ENCODE peak calls at places on chromosomes 5 and 9, in eight cellular contexts. B, Q, S, H, K, M, N and R are unnamed samples.

GRCh38 chr5:96933764-96934163 is 2.1 kb upstream of the LNPEP start:
- DNase-seq in B (no peak), Q (no peak), S (no peak), H (no peak), K (no peak), M (no peak), N (no peak), R (no peak)

GRCh38 chr9:126974604-126975003 is 60.0 kb downstream of the RALGPS1 start:
- DNase-seq in B (no peak), Q (no peak), S (no peak), H (no peak), K (no peak), M (no peak), N (no peak), R (no peak)

GRCh38 chr5:61330879-61331406 is 1.1 kb upstream of the ZSWIM6 start:
- DNase-seq in B (peak), Q (peak), S (no peak), H (peak), K (peak), M (peak), N (peak), R (peak)

GRCh38 chr9:34374905-34375552 is 1.7 kb downstream of the MYORG start:
- DNase-seq in B (peak), Q (no peak), S (no peak), H (peak), K (no peak), M (no peak), N (no peak), R (no peak)

GRCh38 chr5:175887463-175887862 is 16.1 kb downstream of the CPLX2 start:
- DNase-seq in B (no peak), Q (no peak), S (no peak), H (no peak), K (no peak), M (peak), N (no peak), R (no peak)

GRCh38 chr5:73619606-73620334 is 6.2 kb upstream of the ARHGEF28 start:
- DNase-seq in B (no peak), Q (no peak), S (no peak), H (no peak), K (no peak), M (no peak), N (no peak), R (no peak)

GRCh38 chr9:125241863-125242739 is 958 bp upstream of the HSPA5 start:
- DNase-seq in B (no peak), Q (no peak), S (no peak), H (no peak), K (peak), M (peak), N (no peak), R (peak)

GRCh38 chr9:87441251-87441650 is 56.4 kb upstream of the DAPK1 start:
- DNase-seq in B (no peak), Q (no peak), S (no peak), H (no peak), K (no peak), M (no peak), N (peak), R (no peak)

GRCh38 chr9:80792721-80793120 is 896.6 kb downstream of the TLE1 start:
- DNase-seq in B (no peak), Q (no peak), S (no peak), H (no peak), K (no peak), M (no peak), N (no peak), R (no peak)

GRCh38 chr5:127959152-127959764 is 124.3 kb upstream of the SLC12A2 start:
- DNase-seq in B (no peak), Q (peak), S (peak), H (no peak), K (peak), M (peak), N (peak), R (peak)

GRCh38 chr9:137493163-137494103 is 34.3 kb upstream of the NSMF start:
- DNase-seq in B (no peak), Q (no peak), S (no peak), H (no peak), K (no peak), M (no peak), N (no peak), R (peak)

GRCh38 chr5:136036991-136037705 is 8.4 kb downstream of the TGFBI start:
- DNase-seq in B (no peak), Q (no peak), S (peak), H (no peak), K (peak), M (no peak), N (peak), R (no peak)

GRCh38 chr9:95459867-95460626 is 56.7 kb downstream of the PTCH1 start:
- DNase-seq in B (no peak), Q (no peak), S (peak), H (no peak), K (no peak), M (no peak), N (peak), R (no peak)

GRCh38 chr5:2135833-2136232 is 253.1 kb upstream of the IRX4 start:
- DNase-seq in B (no peak), Q (no peak), S (no peak), H (no peak), K (no peak), M (no peak), N (no peak), R (no peak)

GRCh38 chr5:109921735-109922395 is 232.1 kb downstream of the MAN2A1 start:
- DNase-seq in B (no peak), Q (no peak), S (no peak), H (no peak), K (peak), M (no peak), N (no peak), R (no peak)

GRCh38 chr9:126070071-126070470 is 256.6 kb upstream of the MVB12B start:
- DNase-seq in B (no peak), Q (no peak), S (no peak), H (no peak), K (no peak), M (no peak), N (no peak), R (no peak)

GRCh38 chr5:111392181-111392580 is 120.2 kb downstream of the STARD4 start:
- DNase-seq in B (no peak), Q (no peak), S (no peak), H (no peak), K (no peak), M (no peak), N (no peak), R (no peak)

GRCh38 chr5:38650540-38651275 is 94.3 kb upstream of the LIFR start:
- DNase-seq in B (no peak), Q (no peak), S (peak), H (no peak), K (no peak), M (no peak), N (peak), R (no peak)

GRCh38 chr9:106532616-106533015 is 330.4 kb upstream of the ZNF462 start:
- DNase-seq in B (peak), Q (no peak), S (no peak), H (no peak), K (no peak), M (no peak), N (no peak), R (no peak)

GRCh38 chr9:87198716-87199115 is 251.4 kb upstream of the GAS1 start:
- DNase-seq in B (no peak), Q (no peak), S (no peak), H (no peak), K (no peak), M (no peak), N (peak), R (no peak)

GRCh38 chr5:40277161-40277906 is 402.4 kb upstream of the PTGER4 start:
- DNase-seq in B (no peak), Q (no peak), S (no peak), H (no peak), K (no peak), M (no peak), N (no peak), R (no peak)

GRCh38 chr9:35664531-35665470 is at the start of gene ARHGEF39:
- DNase-seq in B (peak), Q (peak), S (no peak), H (peak), K (peak), M (peak), N (peak), R (peak)

GRCh38 chr9:7370378-7370777 is 429.2 kb downstream of the DMAC1 start:
- DNase-seq in B (no peak), Q (no peak), S (no peak), H (no peak), K (no peak), M (no peak), N (no peak), R (peak)

GRCh38 chr5:141826674-141827073 is 51.5 kb downstream of the PCDH1 start:
- DNase-seq in B (no peak), Q (no peak), S (no peak), H (no peak), K (no peak), M (no peak), N (no peak), R (peak)

GRCh38 chr5:132656774-132657355 is 1.1 kb upstream of the IL13 start:
- DNase-seq in B (peak), Q (no peak), S (no peak), H (no peak), K (no peak), M (no peak), N (no peak), R (no peak)

GRCh38 chr9:68515304-68516017 is 25.2 kb downstream of the TMEM252 start:
- DNase-seq in B (no peak), Q (no peak), S (no peak), H (peak), K (no peak), M (no peak), N (peak), R (no peak)

GRCh38 chr5:39459091-39459490 is 34.3 kb upstream of the DAB2 start:
- DNase-seq in B (no peak), Q (no peak), S (peak), H (no peak), K (no peak), M (no peak), N (peak), R (no peak)

GRCh38 chr5:17190242-17190778 is 27.1 kb upstream of the BASP1 start:
- DNase-seq in B (peak), Q (peak), S (no peak), H (no peak), K (no peak), M (peak), N (peak), R (no peak)
- TF ChIP-seq CTCF in B (peak), Q (peak), S (peak), H (peak), K (peak), M (peak), N (peak), R (peak)

DNA sequence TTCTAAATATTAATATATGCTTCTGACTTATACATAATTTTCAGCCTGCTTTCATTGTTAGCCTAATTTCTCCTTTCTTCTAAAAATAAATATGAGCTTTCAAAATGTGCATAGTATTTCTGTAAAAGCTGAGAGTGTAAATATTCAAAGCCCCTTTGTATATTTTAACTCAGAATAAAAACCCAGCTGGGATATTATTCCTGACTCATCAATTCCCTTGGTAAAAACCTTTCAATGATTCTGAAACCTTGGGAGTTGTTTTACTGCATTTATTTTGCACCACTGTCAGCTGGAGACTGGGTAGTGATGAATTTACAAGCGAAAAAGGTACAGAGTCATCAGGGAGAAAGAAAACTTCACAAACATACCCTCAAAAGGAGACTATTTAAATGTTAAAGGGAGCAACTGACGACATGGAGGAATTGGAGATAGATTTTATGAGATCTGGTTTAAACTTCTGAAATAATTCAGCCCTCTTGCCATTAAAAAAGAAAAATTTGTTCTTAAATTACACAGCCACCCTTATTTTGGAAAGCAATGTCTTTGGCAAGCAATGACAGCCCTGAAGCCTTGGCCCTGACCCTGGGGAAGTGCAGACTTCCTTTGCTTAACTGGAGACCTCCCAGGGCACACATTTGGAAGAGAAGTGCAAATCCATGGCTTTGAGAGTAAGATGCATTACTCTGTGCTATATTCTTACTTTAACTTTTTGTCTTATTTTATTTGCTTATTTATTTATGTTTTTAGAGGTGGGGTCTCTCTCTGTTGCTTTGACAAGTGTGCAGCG is 21.8 kb downstream of the RXFP3 start:
- DNase-seq in B (no peak), Q (no peak), S (no peak), H (no peak), K (no peak), M (no peak), N (no peak), R (no peak)
- H3K4me3 ChIP-seq in B (no peak), Q (no peak), S (no peak), H (no peak), K (no peak), M (no peak), N (no peak), R (no peak)

GRCh38 chr9:99335280-99335679 is 113.2 kb downstream of the SEC61B start:
- DNase-seq in B (no peak), Q (no peak), S (no peak), H (no peak), K (no peak), M (no peak), N (no peak), R (no peak)

GRCh38 chr9:99340281-99340680 is 118.2 kb downstream of the SEC61B start:
- DNase-seq in B (no peak), Q (no peak), S (no peak), H (no peak), K (no peak), M (no peak), N (peak), R (no peak)

GRCh38 chr9:99341686-99342085 is 119.6 kb downstream of the SEC61B start:
- DNase-seq in B (no peak), Q (no peak), S (no peak), H (no peak), K (no peak), M (no peak), N (no peak), R (no peak)

GRCh38 chr9:99336005-99336404 is 113.9 kb downstream of the SEC61B start:
- DNase-seq in B (peak), Q (no peak), S (no peak), H (no peak), K (no peak), M (no peak), N (no peak), R (no peak)

GRCh38 chr9:99336531-99336930 is 114.4 kb downstream of the SEC61B start:
- DNase-seq in B (no peak), Q (no peak), S (no peak), H (no peak), K (no peak), M (no peak), N (no peak), R (no peak)
- TF ChIP-seq CTCF in B (no peak), Q (no peak), S (no peak), H (no peak), K (no peak), M (no peak), N (no peak), R (no peak)

GRCh38 chr9:101487443-101487855 is 46.2 kb upstream of the RNF20 start:
- DNase-seq in B (peak), Q (no peak), S (no peak), H (no peak), K (no peak), M (no peak), N (no peak), R (no peak)

GRCh38 chr9:101484046-101484445 is 48.5 kb upstream of the ALDOB start:
- DNase-seq in B (no peak), Q (no peak), S (no peak), H (no peak), K (no peak), M (no peak), N (no peak), R (no peak)

GRCh38 chr9:101481296-101481695 is 45.7 kb upstream of the ALDOB start:
- DNase-seq in B (no peak), Q (peak), S (no peak), H (no peak), K (no peak), M (no peak), N (no peak), R (no peak)

GRCh38 chr9:101486693-101487442 is 46.8 kb upstream of the RNF20 start:
- DNase-seq in B (peak), Q (peak), S (no peak), H (peak), K (peak), M (peak), N (peak), R (peak)

GRCh38 chr9:101485873-101486692 is 47.6 kb upstream of the RNF20 start:
- DNase-seq in B (peak), Q (peak), S (no peak), H (peak), K (peak), M (peak), N (peak), R (peak)
- H3K4me3 ChIP-seq in B (peak), Q (peak), S (peak), H (peak), K (peak), M (peak), N (peak), R (peak)

DNA sequence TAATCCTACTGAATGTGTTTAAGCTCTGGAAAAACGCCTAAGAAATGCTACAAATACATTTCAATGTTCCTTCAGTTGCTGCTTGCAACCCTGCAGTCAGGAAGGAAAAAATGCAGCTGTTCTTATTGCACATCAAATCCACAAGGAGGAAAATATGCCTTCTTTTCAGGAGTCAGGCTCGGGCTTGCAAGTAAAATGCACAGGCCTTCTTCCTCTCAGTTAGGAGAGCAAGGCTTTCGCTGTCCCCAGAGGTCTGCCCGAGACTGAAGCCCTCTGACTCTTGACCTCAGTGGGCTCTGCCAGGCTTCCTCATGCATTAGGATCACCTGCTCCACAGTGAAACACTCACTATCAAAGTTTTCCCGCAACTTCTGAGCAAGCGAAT is 909 bp upstream of the SHC3 start:
- DNase-seq in B (peak), Q (no peak), S (no peak), H (no peak), K (no peak), M (no peak), N (peak), R (no peak)
- TF ChIP-seq CTCF in B (no peak), Q (no peak), S (no peak), H (no peak), K (no peak), M (peak), N (no peak), R (no peak)

GRCh38 chr5:43315697-43316096 is 2.5 kb upstream of the HMGCS1 start:
- DNase-seq in B (no peak), Q (no peak), S (no peak), H (no peak), K (no peak), M (no peak), N (no peak), R (no peak)
- H3K4me3 ChIP-seq in B (no peak), Q (no peak), S (no peak), H (no peak), K (no peak), M (no peak), N (no peak), R (no peak)

DNA sequence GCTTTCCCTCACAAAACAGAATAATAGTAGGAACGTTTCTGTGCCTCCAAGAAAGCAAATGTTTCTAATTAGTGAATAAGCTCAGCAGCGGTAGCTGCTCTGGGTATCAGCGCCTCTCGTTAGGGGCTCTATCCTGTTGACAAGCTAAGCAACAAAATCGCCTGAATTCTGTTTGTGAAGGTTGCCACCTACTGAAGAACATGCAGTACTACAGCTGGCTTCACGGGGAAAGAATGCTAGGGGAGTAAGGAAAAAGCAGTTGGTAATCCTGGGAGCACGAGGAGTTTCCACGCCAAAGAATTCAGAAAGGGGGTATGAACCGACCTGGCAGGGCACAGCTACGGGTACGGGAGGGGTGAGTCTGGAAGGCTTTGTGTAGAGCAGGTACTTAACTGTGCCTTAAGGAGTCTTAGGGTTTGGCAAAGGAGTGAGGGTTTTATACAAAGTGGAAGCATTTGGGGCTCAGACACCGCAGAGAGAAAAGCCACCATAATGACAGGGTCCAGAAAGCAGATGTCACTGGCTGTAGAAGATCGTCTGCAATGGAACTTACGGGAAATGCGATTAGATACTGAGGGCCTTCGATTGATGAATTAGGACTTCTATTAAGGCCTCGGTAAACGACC is 171.7 kb downstream of the TTC39B start:
- DNase-seq in B (peak), Q (peak), S (peak), H (peak), K (no peak), M (peak), N (peak), R (peak)
- TF ChIP-seq CTCF in B (peak), Q (peak), S (peak), H (peak), K (peak), M (peak), N (peak), R (peak)

GRCh38 chr9:136482046-136482792 is 621 bp downstream of the SEC16A start:
- DNase-seq in B (peak), Q (peak), S (no peak), H (no peak), K (no peak), M (peak), N (peak), R (no peak)

GRCh38 chr9:136483589-136484152 is 831 bp upstream of the SEC16A start:
- DNase-seq in B (peak), Q (peak), S (peak), H (peak), K (peak), M (peak), N (peak), R (peak)

GRCh38 chr9:136482793-136483588 is at the start of gene SEC16A:
- DNase-seq in B (peak), Q (peak), S (peak), H (peak), K (peak), M (peak), N (peak), R (peak)

GRCh38 chr9:136484153-136485048 is 1.6 kb upstream of the SEC16A start:
- DNase-seq in B (no peak), Q (no peak), S (no peak), H (peak), K (peak), M (no peak), N (no peak), R (no peak)

GRCh38 chr9:136481558-136481957 is 1.3 kb downstream of the SEC16A start:
- DNase-seq in B (no peak), Q (no peak), S (no peak), H (no peak), K (no peak), M (no peak), N (no peak), R (no peak)
- H3K4me3 ChIP-seq in B (peak), Q (peak), S (peak), H (peak), K (peak), M (peak), N (peak), R (peak)